ENCODE peak calls at places on chromosomes 6 and 20, in ten cellular contexts. N is left ventricle myocardium inferior, T is psoas muscle, C is PC-3, Q is cardiac muscle cell, G is OCI-LY7, R is suprapubic skin, Z is colonic mucosa, K is right lobe of liver, U is AG04450. A is an unnamed sample.
A peak's percentile ranks its signal among the peaks of the same experiment; 100 is the strongest.

GRCh38 chr6:47478233-47479155 is 905 bp downstream of the CD2AP start:
- DNase-seq in T (no peak), U (no peak), N (peak; percentile 17), G (peak; percentile 42), R (no peak), Q (peak; percentile 38), K (no peak), Z (no peak), C (peak; percentile 34), A (no peak)

GRCh38 chr20:46004187-46004586 is 4.5 kb upstream of the MMP9 start:
- DNase-seq in C (no peak), T (peak; percentile 17), K (no peak), G (no peak), U (no peak), Q (no peak), Z (no peak), R (no peak), N (no peak), A (no peak)

GRCh38 chr6:79947191-79948173 is at the start of gene ELOVL4:
- DNase-seq in G (no peak), C (peak; percentile 77), Z (peak; percentile 41), U (peak; percentile 38), N (peak; percentile 67), T (peak; percentile 60), Q (peak; percentile 85), R (peak; percentile 70), K (no peak), A (peak; percentile 35)

GRCh38 chr20:4814696-4815252 is 93.1 kb downstream of the PRND start:
- DNase-seq in T (no peak), Q (no peak), R (peak; percentile 66), C (no peak), Z (no peak), N (peak; percentile 35), U (no peak), G (peak; percentile 87), K (peak; percentile 42), A (no peak)

GRCh38 chr6:121794630-121795029 is 359.2 kb downstream of the GJA1 start:
- DNase-seq in C (peak; percentile 74), T (no peak), K (no peak), Q (no peak), R (no peak), G (no peak), U (peak; percentile 74), N (no peak), Z (no peak), A (no peak)

GRCh38 chr6:113995632-113996031 is 24.7 kb upstream of the HDAC2 start:
- DNase-seq in K (no peak), N (peak; percentile 32), T (peak; percentile 61), G (no peak), U (peak; percentile 95), C (peak; percentile 91), Z (peak; percentile 48), R (no peak), Q (peak; percentile 71), A (no peak)

GRCh38 chr6:147279423-147279822 is 75.2 kb downstream of the STXBP5 start:
- DNase-seq in Q (no peak), G (no peak), R (no peak), T (no peak), Z (no peak), N (no peak), C (no peak), U (no peak), K (no peak), A (no peak)

GRCh38 chr6:27889628-27890315 is 22.4 kb downstream of the OR2B2 start:
- DNase-seq in C (no peak), N (no peak), T (no peak), Q (no peak), Z (peak; percentile 37), K (no peak), U (no peak), R (no peak), G (peak; percentile 86), A (no peak)

GRCh38 chr20:22048241-22048640 is 342.8 kb downstream of the PAX1 start:
- DNase-seq in Z (no peak), R (no peak), Q (no peak), N (no peak), K (no peak), U (no peak), G (no peak), T (no peak), C (no peak), A (no peak)
- TF ChIP-seq CTCF in Z (no peak), R (no peak), Q (no peak), N (no peak), K (no peak), U (no peak), G (no peak), T (no peak), C (no peak), A (no peak)

DNA sequence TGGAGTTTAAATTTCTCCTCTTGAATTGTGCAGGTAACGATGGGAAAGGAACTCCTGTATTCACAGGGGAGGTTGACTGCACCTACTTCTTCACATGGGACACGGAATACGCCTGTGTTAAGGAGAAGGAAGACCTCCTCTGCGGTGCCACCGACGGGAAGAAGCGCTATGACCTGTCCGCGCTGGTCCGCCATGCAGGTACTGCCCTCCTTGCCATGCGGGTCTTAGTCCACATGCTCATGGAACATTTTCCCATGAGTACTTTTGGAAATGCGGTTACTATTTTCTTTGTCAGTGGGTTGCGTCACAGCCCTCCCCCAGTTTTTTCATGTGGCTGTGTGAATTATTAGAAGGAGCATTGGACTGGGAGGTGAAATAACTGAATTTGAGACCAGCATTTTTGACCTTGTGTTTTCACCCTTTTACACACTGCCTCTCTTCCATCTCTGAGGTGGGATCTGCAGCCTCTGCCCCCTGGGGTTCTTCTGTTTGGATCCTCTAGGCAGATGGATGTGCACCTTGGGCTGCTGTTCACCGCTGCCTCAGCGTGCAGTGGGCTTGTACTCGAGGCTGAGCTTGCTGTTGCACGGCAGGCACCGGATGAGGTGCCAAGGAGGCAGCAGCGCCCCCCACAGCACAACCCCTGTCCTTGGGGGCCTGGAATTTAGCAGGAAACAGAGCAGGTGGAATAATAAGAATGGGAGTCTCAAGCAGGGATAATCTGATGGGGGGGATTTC is 71.8 kb downstream of the IGF2R start:
- DNase-seq in Q (no peak), U (no peak), R (no peak), G (no peak), C (no peak), T (no peak), N (no peak), Z (no peak), K (no peak), A (no peak)
- TF ChIP-seq CTCF in Q (no peak), U (no peak), R (no peak), G (peak; percentile 12), C (no peak), T (no peak), N (no peak), Z (no peak), K (no peak), A (no peak)

GRCh38 chr6:6744551-6744950 is 156.0 kb downstream of the LY86 start:
- DNase-seq in K (no peak), N (no peak), C (no peak), Z (no peak), R (no peak), T (no peak), Q (no peak), G (no peak), U (no peak), A (no peak)

GRCh38 chr6:6740595-6740994 is 152.1 kb downstream of the LY86 start:
- DNase-seq in K (no peak), T (no peak), G (no peak), Z (no peak), U (no peak), R (no peak), N (no peak), Q (no peak), C (no peak), A (no peak)

GRCh38 chr6:6738922-6739717 is 150.6 kb downstream of the LY86 start:
- DNase-seq in G (no peak), C (no peak), N (no peak), Z (no peak), Q (no peak), U (no peak), K (no peak), T (no peak), R (no peak), A (no peak)

GRCh38 chr6:6741264-6741663 is 152.7 kb downstream of the LY86 start:
- DNase-seq in Q (peak; percentile 78), R (no peak), Z (no peak), G (no peak), T (no peak), U (no peak), C (no peak), K (no peak), N (no peak), A (no peak)

DNA sequence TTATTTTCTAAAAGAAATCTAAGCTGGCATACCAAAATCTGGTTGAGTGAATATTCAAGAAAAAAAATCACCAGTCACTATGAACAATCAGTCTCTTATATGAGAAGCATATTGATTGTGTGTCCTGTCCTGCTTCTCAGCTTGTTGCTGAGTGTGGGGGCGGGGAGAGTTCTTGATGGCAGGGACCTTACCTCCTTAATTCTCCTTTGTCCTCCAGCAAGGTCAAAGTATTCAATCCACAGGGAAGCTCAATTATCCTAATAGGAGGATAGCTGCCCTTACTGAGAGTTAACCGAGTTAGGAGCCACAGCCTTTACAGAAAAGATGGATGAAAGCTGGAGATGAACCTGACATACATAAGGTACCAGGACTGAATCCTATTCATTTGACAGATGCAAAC is 154.0 kb downstream of the LY86 start:
- DNase-seq in T (no peak), Q (no peak), R (no peak), N (no peak), C (no peak), K (no peak), Z (no peak), G (no peak), U (no peak), A (no peak)
- TF ChIP-seq CTCF in T (no peak), Q (no peak), R (no peak), N (no peak), C (no peak), K (no peak), Z (no peak), G (no peak), U (no peak), A (no peak)

GRCh38 chr6:41073968-41074691 is 1.4 kb downstream of the NFYA start:
- DNase-seq in G (no peak), N (no peak), U (no peak), Z (no peak), K (no peak), Q (peak; percentile 48), T (no peak), C (peak; percentile 35), R (no peak), A (no peak)

GRCh38 chr6:41072836-41073202 is at the start of gene NFYA:
- DNase-seq in N (no peak), Q (peak; percentile 100), Z (no peak), C (no peak), T (peak; percentile 100), U (no peak), K (peak; percentile 100), G (no peak), R (no peak), A (peak; percentile 100)

GRCh38 chr6:41071923-41072835 is at the start of gene OARD1:
- DNase-seq in U (peak; percentile 99), Q (peak; percentile 99), K (peak; percentile 99), N (peak; percentile 99), Z (peak; percentile 100), R (peak; percentile 100), C (peak; percentile 99), T (peak; percentile 100), G (peak; percentile 99), A (peak; percentile 100)

GRCh38 chr6:41074692-41075436 is 2.1 kb downstream of the NFYA start:
- DNase-seq in Q (no peak), K (peak; percentile 45), T (no peak), N (no peak), R (no peak), Z (no peak), C (no peak), U (no peak), G (no peak), A (no peak)

GRCh38 chr6:41073203-41073967 is 611 bp downstream of the NFYA start:
- DNase-seq in C (peak; percentile 82), G (peak; percentile 82), R (peak; percentile 93), Z (peak; percentile 91), K (peak; percentile 90), T (peak; percentile 86), N (peak; percentile 86), U (no peak), Q (peak; percentile 93), A (peak; percentile 96)
- TF ChIP-seq CTCF in C (no peak), G (peak; percentile 55), R (peak; percentile 44), Z (peak; percentile 17), K (peak; percentile 53), T (peak; percentile 43), N (peak; percentile 53), U (peak; percentile 30), Q (peak; percentile 34), A (no peak)